ENCODE peak calls at places on chromosome 9, in eight cellular contexts. Z is AG10803; H is H54; X is heart left ventricle; A is suprapubic skin; Y is iPS-NIHi11; J is NCI-H1092 treated with DMSO at 0.1 percent for 48 hours; P is activated CD4-positive, CD25-positive, alpha-beta regulatory T cell. B is an unnamed sample.

GRCh38 chr9:2925016-2925415 is 81.1 kb upstream of the PUM3 start:
- DNase-seq in Z (no peak), H (no peak), X (no peak), A (no peak), Y (no peak), J (no peak), P (no peak), B (no peak)

GRCh38 chr9:109030426-109030825 is 17.1 kb upstream of the CTNNAL1 start:
- DNase-seq in Z (no peak), H (no peak), X (no peak), A (no peak), Y (no peak), J (no peak), P (no peak), B (no peak)

GRCh38 chr9:71157731-71158130 is 36.3 kb upstream of the TRPM3 start:
- DNase-seq in Z (no peak), H (no peak), X (no peak), A (no peak), Y (no peak), J (no peak), P (no peak), B (no peak)

GRCh38 chr9:113427629-113428028 is 17.1 kb downstream of the C9orf43 start:
- DNase-seq in Z (peak; percentile 61), H (no peak), X (no peak), A (no peak), Y (no peak), J (no peak), P (no peak), B (no peak)

GRCh38 chr9:95005276-95006141 is 279.0 kb downstream of the AOPEP start:
- DNase-seq in Z (no peak), H (no peak), X (no peak), A (no peak), Y (no peak), J (peak; percentile 45), P (no peak), B (no peak)

GRCh38 chr9:94983552-94983951 is 257.1 kb downstream of the AOPEP start:
- DNase-seq in Z (no peak), H (no peak), X (no peak), A (no peak), Y (no peak), J (no peak), P (no peak), B (no peak)

GRCh38 chr9:69186841-69187611 is 12.9 kb downstream of the TJP2 start:
- DNase-seq in Z (peak; percentile 68), H (no peak), X (no peak), A (no peak), Y (no peak), J (no peak), P (no peak), B (no peak)

GRCh38 chr9:84139296-84140100 is 158.9 kb downstream of the RMI1 start:
- DNase-seq in Z (peak; percentile 61), H (no peak), X (no peak), A (no peak), Y (no peak), J (peak; percentile 86), P (no peak), B (no peak)

GRCh38 chr9:94697972-94698581 is 28.4 kb upstream of the AOPEP start:
- DNase-seq in Z (peak; percentile 50), H (peak; percentile 23), X (no peak), A (no peak), Y (peak; percentile 59), J (peak; percentile 31), P (no peak), B (no peak)

GRCh38 chr9:7377489-7377888 is 422.1 kb downstream of the DMAC1 start:
- DNase-seq in Z (no peak), H (no peak), X (no peak), A (no peak), Y (no peak), J (no peak), P (no peak), B (no peak)

GRCh38 chr9:137077758-137078693 is 709 bp downstream of the UAP1L1 start:
- DNase-seq in Z (no peak), H (no peak), X (no peak), A (no peak), Y (no peak), J (no peak), P (peak; percentile 31), B (no peak)

GRCh38 chr9:21810881-21811280 is 8.4 kb downstream of the MTAP start:
- DNase-seq in Z (peak; percentile 21), H (no peak), X (peak; percentile 58), A (no peak), Y (no peak), J (no peak), P (no peak), B (no peak)

GRCh38 chr9:79012561-79012960 is 559.2 kb upstream of the TLE4 start:
- DNase-seq in Z (peak; percentile 60), H (peak; percentile 39), X (no peak), A (no peak), Y (no peak), J (no peak), P (no peak), B (peak; percentile 86)

GRCh38 chr9:1709347-1709746 is 305.8 kb upstream of the SMARCA2 start:
- DNase-seq in Z (peak; percentile 39), H (peak; percentile 3), X (no peak), A (no peak), Y (no peak), J (no peak), P (no peak), B (no peak)

GRCh38 chr9:34072868-34073590 is 24.3 kb upstream of the UBAP2 start:
- DNase-seq in Z (peak; percentile 86), H (peak; percentile 34), X (no peak), A (no peak), Y (no peak), J (no peak), P (no peak), B (no peak)

GRCh38 chr9:95754533-95755420 is 120.7 kb upstream of the ERCC6L2 start:
- DNase-seq in Z (no peak), H (no peak), X (no peak), A (no peak), Y (peak; percentile 64), J (no peak), P (no peak), B (no peak)

B was measured in SW 1271.